ENCODE peak calls at places on chromosomes 6 and 20, in nine cellular contexts. One of them, this sample, is unnamed.

GRCh38 chr6:118709859-118710350 is 58.5 kb upstream of the CEP85L start:
- DNase-seq in sigmoid colon: no peak
- DNase-seq in A549: no peak
- DNase-seq in tibial nerve: no peak
- DNase-seq in H1: no peak
- DNase-seq in transverse colon: peak
- DNase-seq in stomach: peak
- DNase-seq in ovary: no peak
- DNase-seq in HepG2: no peak
- DNase-seq in this sample: no peak

GRCh38 chr20:1456300-1456699 is 10.3 kb downstream of the NSFL1C start:
- DNase-seq in sigmoid colon: no peak
- DNase-seq in A549: no peak
- DNase-seq in tibial nerve: no peak
- DNase-seq in H1: no peak
- DNase-seq in transverse colon: no peak
- DNase-seq in stomach: no peak
- DNase-seq in ovary: no peak
- DNase-seq in HepG2: no peak
- DNase-seq in this sample: no peak

GRCh38 chr20:62156592-62157386 is 13.2 kb downstream of the SS18L1 start:
- DNase-seq in sigmoid colon: no peak
- DNase-seq in A549: peak
- DNase-seq in tibial nerve: no peak
- DNase-seq in H1: no peak
- DNase-seq in transverse colon: peak
- DNase-seq in stomach: peak
- DNase-seq in ovary: peak
- DNase-seq in HepG2: peak
- DNase-seq in this sample: peak

GRCh38 chr6:69311888-69312287 is 484.9 kb downstream of the LMBRD1 start:
- DNase-seq in sigmoid colon: no peak
- DNase-seq in A549: no peak
- DNase-seq in tibial nerve: no peak
- DNase-seq in H1: no peak
- DNase-seq in transverse colon: no peak
- DNase-seq in stomach: no peak
- DNase-seq in ovary: no peak
- DNase-seq in HepG2: no peak
- DNase-seq in this sample: no peak

GRCh38 chr20:61595216-61595615 is 343.2 kb downstream of the CDH4 start:
- DNase-seq in sigmoid colon: no peak
- DNase-seq in A549: no peak
- DNase-seq in tibial nerve: no peak
- DNase-seq in H1: no peak
- DNase-seq in transverse colon: no peak
- DNase-seq in stomach: no peak
- DNase-seq in ovary: no peak
- DNase-seq in HepG2: no peak
- DNase-seq in this sample: no peak

GRCh38 chr6:104969785-104970581 is 13.1 kb downstream of the LIN28B start:
- DNase-seq in sigmoid colon: no peak
- DNase-seq in A549: no peak
- DNase-seq in tibial nerve: no peak
- DNase-seq in H1: no peak
- DNase-seq in transverse colon: no peak
- DNase-seq in stomach: no peak
- DNase-seq in ovary: no peak
- DNase-seq in HepG2: peak
- DNase-seq in this sample: no peak

GRCh38 chr6:154548130-154548830 is 37.8 kb upstream of the CNKSR3 start:
- DNase-seq in sigmoid colon: no peak
- DNase-seq in A549: no peak
- DNase-seq in tibial nerve: peak
- DNase-seq in H1: no peak
- DNase-seq in transverse colon: no peak
- DNase-seq in stomach: peak
- DNase-seq in ovary: peak
- DNase-seq in HepG2: no peak
- DNase-seq in this sample: no peak

GRCh38 chr6:79525272-79526100 is 11.7 kb downstream of the LCA5 start:
- DNase-seq in sigmoid colon: no peak
- DNase-seq in A549: no peak
- DNase-seq in tibial nerve: peak
- DNase-seq in H1: no peak
- DNase-seq in transverse colon: no peak
- DNase-seq in stomach: no peak
- DNase-seq in ovary: peak
- DNase-seq in HepG2: peak
- DNase-seq in this sample: no peak

GRCh38 chr6:41917528-41917927 is 3.4 kb downstream of the MED20 start:
- DNase-seq in sigmoid colon: no peak
- DNase-seq in A549: peak
- DNase-seq in tibial nerve: no peak
- DNase-seq in H1: no peak
- DNase-seq in transverse colon: no peak
- DNase-seq in stomach: no peak
- DNase-seq in ovary: no peak
- DNase-seq in HepG2: no peak
- DNase-seq in this sample: no peak

GRCh38 chr6:51678905-51679620 is 408.4 kb downstream of the PKHD1 start:
- DNase-seq in sigmoid colon: no peak
- DNase-seq in A549: no peak
- DNase-seq in tibial nerve: no peak
- DNase-seq in H1: no peak
- DNase-seq in transverse colon: no peak
- DNase-seq in stomach: no peak
- DNase-seq in ovary: no peak
- DNase-seq in HepG2: no peak
- DNase-seq in this sample: no peak

GRCh38 chr20:31934968-31935764 is 16.7 kb downstream of the PDRG1 start:
- DNase-seq in sigmoid colon: no peak
- DNase-seq in A549: no peak
- DNase-seq in tibial nerve: no peak
- DNase-seq in H1: peak
- DNase-seq in transverse colon: no peak
- DNase-seq in stomach: no peak
- DNase-seq in ovary: no peak
- DNase-seq in HepG2: peak
- DNase-seq in this sample: no peak

GRCh38 chr20:47262365-47263013 is 94.0 kb downstream of the ZMYND8 start:
- DNase-seq in sigmoid colon: no peak
- DNase-seq in A549: no peak
- DNase-seq in tibial nerve: no peak
- DNase-seq in H1: no peak
- DNase-seq in transverse colon: no peak
- DNase-seq in stomach: no peak
- DNase-seq in ovary: no peak
- DNase-seq in HepG2: no peak
- DNase-seq in this sample: no peak

GRCh38 chr6:12386816-12387215 is 96.7 kb downstream of the EDN1 start:
- DNase-seq in sigmoid colon: no peak
- DNase-seq in A549: no peak
- DNase-seq in tibial nerve: no peak
- DNase-seq in H1: no peak
- DNase-seq in transverse colon: no peak
- DNase-seq in stomach: no peak
- DNase-seq in ovary: no peak
- DNase-seq in HepG2: no peak
- DNase-seq in this sample: no peak

GRCh38 chr6:44342052-44342451 is 398 bp upstream of the SPATS1 start:
- DNase-seq in sigmoid colon: no peak
- DNase-seq in A549: no peak
- DNase-seq in tibial nerve: no peak
- DNase-seq in H1: no peak
- DNase-seq in transverse colon: no peak
- DNase-seq in stomach: no peak
- DNase-seq in ovary: peak
- DNase-seq in HepG2: no peak
- DNase-seq in this sample: no peak

DNA sequence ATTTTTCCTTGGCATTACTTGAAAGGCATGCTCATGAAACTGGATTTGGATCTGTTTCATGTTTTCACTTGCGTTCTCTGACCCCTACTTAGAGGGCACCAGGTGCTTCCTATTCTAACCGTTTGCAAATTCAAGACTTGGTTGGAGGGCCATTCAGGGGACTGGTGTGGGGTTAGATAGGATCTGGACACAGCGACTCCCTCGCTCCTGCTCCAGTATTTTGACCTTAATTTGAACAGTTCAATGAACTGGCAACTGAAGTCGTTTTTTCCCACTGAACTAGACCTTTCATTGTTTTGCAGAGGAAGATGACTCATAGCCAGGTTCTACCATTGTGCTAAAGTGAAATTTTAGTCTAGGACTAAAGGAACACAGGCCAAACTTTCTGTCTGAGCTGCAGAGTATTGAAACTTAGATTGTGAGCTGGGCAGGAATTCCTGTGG is 64.6 kb downstream of the UTRN start:
- DNase-seq in sigmoid colon: no peak
- DNase-seq in A549: no peak
- DNase-seq in tibial nerve: no peak
- DNase-seq in H1: no peak
- DNase-seq in transverse colon: no peak
- DNase-seq in stomach: no peak
- DNase-seq in ovary: no peak
- DNase-seq in HepG2: peak
- DNase-seq in this sample: no peak
- H3K27ac ChIP-seq in sigmoid colon: no peak
- H3K27ac ChIP-seq in A549: peak
- H3K27ac ChIP-seq in tibial nerve: peak
- H3K27ac ChIP-seq in H1: no peak
- H3K27ac ChIP-seq in transverse colon: peak
- H3K27ac ChIP-seq in stomach: peak
- H3K27ac ChIP-seq in ovary: no peak
- H3K27ac ChIP-seq in HepG2: peak
- H3K27ac ChIP-seq in this sample: peak

GRCh38 chr6:90219168-90219985 is 77.3 kb downstream of the BACH2 start:
- DNase-seq in sigmoid colon: peak
- DNase-seq in A549: no peak
- DNase-seq in tibial nerve: no peak
- DNase-seq in H1: no peak
- DNase-seq in transverse colon: peak
- DNase-seq in stomach: no peak
- DNase-seq in ovary: peak
- DNase-seq in HepG2: no peak
- DNase-seq in this sample: no peak
- TF ChIP-seq EP300 in sigmoid colon: no peak
- TF ChIP-seq EP300 in A549: no peak
- TF ChIP-seq EP300 in tibial nerve: peak
- TF ChIP-seq EP300 in H1: no peak
- TF ChIP-seq EP300 in transverse colon: peak
- TF ChIP-seq EP300 in stomach: peak
- TF ChIP-seq EP300 in ovary: no peak
- TF ChIP-seq EP300 in HepG2: no peak
- TF ChIP-seq EP300 in this sample: no peak

DNA sequence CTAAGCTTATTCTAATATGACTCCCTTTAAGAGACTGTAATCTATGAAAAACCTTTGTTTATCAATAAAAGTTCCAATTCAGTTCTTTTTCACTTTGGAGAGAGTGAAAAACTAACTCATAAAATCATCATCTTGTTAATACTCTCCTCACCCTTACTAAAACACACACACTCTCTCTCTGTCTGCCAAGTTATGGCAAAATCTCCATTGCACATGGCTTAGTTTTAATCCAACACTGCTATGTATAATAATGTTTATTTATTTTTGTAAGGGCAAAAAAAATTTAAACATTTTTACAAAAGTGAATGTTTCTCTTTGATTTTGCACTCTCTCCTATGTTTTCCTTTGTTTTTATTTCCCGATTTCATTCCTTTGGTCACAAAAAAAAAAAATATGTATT is 253.2 kb downstream of the BMP7 start:
- DNase-seq in sigmoid colon: no peak
- DNase-seq in A549: no peak
- DNase-seq in tibial nerve: no peak
- DNase-seq in H1: no peak
- DNase-seq in transverse colon: no peak
- DNase-seq in stomach: no peak
- DNase-seq in ovary: no peak
- DNase-seq in HepG2: no peak
- DNase-seq in this sample: no peak
- H3K4me3 ChIP-seq in sigmoid colon: no peak
- H3K4me3 ChIP-seq in A549: no peak
- H3K4me3 ChIP-seq in tibial nerve: no peak
- H3K4me3 ChIP-seq in H1: peak
- H3K4me3 ChIP-seq in transverse colon: no peak
- H3K4me3 ChIP-seq in stomach: no peak
- H3K4me3 ChIP-seq in ovary: no peak
- H3K4me3 ChIP-seq in HepG2: no peak
- H3K4me3 ChIP-seq in this sample: no peak

GRCh38 chr20:23061262-23061661 is 11.8 kb upstream of the THBD start:
- DNase-seq in sigmoid colon: no peak
- DNase-seq in A549: no peak
- DNase-seq in tibial nerve: no peak
- DNase-seq in H1: no peak
- DNase-seq in transverse colon: no peak
- DNase-seq in stomach: no peak
- DNase-seq in ovary: no peak
- DNase-seq in HepG2: no peak
- DNase-seq in this sample: no peak

GRCh38 chr20:23060629-23061028 is 11.2 kb upstream of the THBD start:
- DNase-seq in sigmoid colon: no peak
- DNase-seq in A549: no peak
- DNase-seq in tibial nerve: no peak
- DNase-seq in H1: no peak
- DNase-seq in transverse colon: no peak
- DNase-seq in stomach: no peak
- DNase-seq in ovary: no peak
- DNase-seq in HepG2: no peak
- DNase-seq in this sample: no peak

GRCh38 chr20:23058240-23058639 is 8.8 kb upstream of the THBD start:
- DNase-seq in sigmoid colon: no peak
- DNase-seq in A549: no peak
- DNase-seq in tibial nerve: no peak
- DNase-seq in H1: no peak
- DNase-seq in transverse colon: no peak
- DNase-seq in stomach: no peak
- DNase-seq in ovary: no peak
- DNase-seq in HepG2: no peak
- DNase-seq in this sample: no peak

GRCh38 chr20:23061713-23062561 is 12.5 kb upstream of the THBD start:
- DNase-seq in sigmoid colon: peak
- DNase-seq in A549: peak
- DNase-seq in tibial nerve: no peak
- DNase-seq in H1: no peak
- DNase-seq in transverse colon: peak
- DNase-seq in stomach: no peak
- DNase-seq in ovary: peak
- DNase-seq in HepG2: peak
- DNase-seq in this sample: peak

DNA sequence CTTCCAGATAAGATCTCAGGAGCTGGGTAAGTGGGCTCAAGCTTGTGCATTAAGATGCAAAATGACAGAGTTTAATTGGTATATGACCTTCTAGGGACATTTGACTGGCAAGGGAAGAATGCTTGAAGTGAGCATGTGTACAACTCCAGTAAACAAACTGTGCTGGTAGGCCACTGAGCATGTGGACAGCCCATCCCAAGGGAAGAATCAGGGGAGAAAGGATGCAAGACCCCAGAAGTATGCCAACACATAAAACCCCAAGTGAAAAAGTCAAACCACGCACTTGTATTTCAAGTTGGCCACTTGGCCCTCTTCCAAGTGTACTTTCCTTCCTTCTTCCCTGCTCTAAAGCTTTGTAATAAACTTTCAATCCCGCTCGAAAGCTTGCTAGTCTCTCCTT is 10.4 kb upstream of the THBD start:
- DNase-seq in sigmoid colon: no peak
- DNase-seq in A549: no peak
- DNase-seq in tibial nerve: no peak
- DNase-seq in H1: no peak
- DNase-seq in transverse colon: no peak
- DNase-seq in stomach: no peak
- DNase-seq in ovary: no peak
- DNase-seq in HepG2: no peak
- DNase-seq in this sample: peak
- H3K27ac ChIP-seq in sigmoid colon: no peak
- H3K27ac ChIP-seq in A549: no peak
- H3K27ac ChIP-seq in tibial nerve: no peak
- H3K27ac ChIP-seq in H1: no peak
- H3K27ac ChIP-seq in transverse colon: no peak
- H3K27ac ChIP-seq in stomach: no peak
- H3K27ac ChIP-seq in ovary: no peak
- H3K27ac ChIP-seq in HepG2: no peak
- H3K27ac ChIP-seq in this sample: no peak

This sample was measured in upper lobe of left lung.